ENCODE peak calls at places on chromosome 3, in seven cellular contexts. E is colonic mucosa; A is activated CD4-positive, alpha-beta T cell treated with anti-CD3 and anti-CD28 coated beads for 1 hour; Z is NCI-H1930; V is B cell; U is activated naive CD4-positive, alpha-beta T cell treated with Interleukin-2 at 50 U/mL for 16 hours; D is stimulated activated CD4-positive, alpha-beta T cell treated with anti-CD3 and anti-CD28 coated beads, TNF-alpha, amount 100 ng/mL, for 24 hours. B is an unnamed sample.

GRCh38 chr3:55486857-55487375 is at the start of gene WNT5A:
- DNase-seq in E (peak; percentile 47), A (no peak), Z (no peak), V (no peak), U (no peak), D (no peak), B (no peak)

GRCh38 chr3:185528481-185529009 is 23.8 kb downstream of the LIPH start:
- DNase-seq in E (no peak), A (no peak), Z (no peak), V (no peak), U (no peak), D (no peak), B (no peak)

GRCh38 chr3:100748967-100749366 is 39.7 kb downstream of the TFG start:
- DNase-seq in E (no peak), A (no peak), Z (no peak), V (no peak), U (no peak), D (no peak), B (no peak)

GRCh38 chr3:58051196-58051595 is 43.0 kb downstream of the FLNB start:
- DNase-seq in E (no peak), A (no peak), Z (no peak), V (no peak), U (no peak), D (no peak), B (no peak)

GRCh38 chr3:12352253-12352652 is 63.4 kb downstream of the PPARG start:
- DNase-seq in E (no peak), A (no peak), Z (no peak), V (no peak), U (no peak), D (no peak), B (no peak)

GRCh38 chr3:13005301-13005700 is 67.9 kb downstream of the IQSEC1 start:
- DNase-seq in E (no peak), A (no peak), Z (no peak), V (no peak), U (no peak), D (no peak), B (no peak)

GRCh38 chr3:59256233-59256632 is 206.4 kb upstream of the CFAP20DC start:
- DNase-seq in E (no peak), A (no peak), Z (no peak), V (no peak), U (no peak), D (no peak), B (no peak)

GRCh38 chr3:195005759-195006555 is 265.0 kb downstream of the XXYLT1 start:
- DNase-seq in E (no peak), A (no peak), Z (no peak), V (no peak), U (no peak), D (no peak), B (no peak)

GRCh38 chr3:36697397-36698001 is 66.9 kb downstream of the DCLK3 start:
- DNase-seq in E (no peak), A (no peak), Z (no peak), V (no peak), U (no peak), D (no peak), B (no peak)

GRCh38 chr3:77161098-77161497 is 121.2 kb downstream of the ROBO2 start:
- DNase-seq in E (no peak), A (no peak), Z (peak; percentile 2), V (no peak), U (no peak), D (no peak), B (no peak)

GRCh38 chr3:187207062-187207461 is 9.8 kb downstream of the RTP1 start:
- DNase-seq in E (no peak), A (no peak), Z (no peak), V (no peak), U (no peak), D (no peak), B (no peak)

GRCh38 chr3:138367912-138368311 is 19.5 kb downstream of the MRAS start:
- DNase-seq in E (no peak), A (no peak), Z (no peak), V (no peak), U (no peak), D (no peak), B (no peak)

GRCh38 chr3:50333744-50334328 is 5.8 kb upstream of the TUSC2 start:
- DNase-seq in E (no peak), A (no peak), Z (no peak), V (no peak), U (no peak), D (no peak), B (no peak)

GRCh38 chr3:18510947-18511346 is 85.8 kb upstream of the SATB1 start:
- DNase-seq in E (no peak), A (no peak), Z (no peak), V (no peak), U (no peak), D (no peak), B (no peak)

B was measured in stimulated activated CD8-positive, alpha-beta memory T cell treated with anti-CD3 and anti-CD28 coated beads, Interleukin-7, amount 100 ng/mL, for 24 hours.